ENCODE peak calls at places on chromosome 5, in five cellular contexts. U is GM03348, M is NCI-H1105 treated with DMSO at 0.1 percent for 48 hours, G is KBM-7, X is NCI-H1417. T is an unnamed sample.

GRCh38 chr5:616342-617039 is 4.4 kb downstream of the CEP72 start:
- DNase-seq in U (no peak), M (no peak), G (no peak), X (no peak), T (no peak)

GRCh38 chr5:132032156-132032555 is 20.7 kb upstream of the ACSL6 start:
- DNase-seq in U (no peak), M (no peak), G (no peak), X (no peak), T (no peak)

GRCh38 chr5:103511554-103511885 is 51.1 kb downstream of the NUDT12 start:
- DNase-seq in U (no peak), M (no peak), G (no peak), X (no peak), T (no peak)

GRCh38 chr5:116370886-116371285 is 203.7 kb downstream of the SEMA6A start:
- DNase-seq in U (peak), M (no peak), G (peak), X (no peak), T (no peak)

GRCh38 chr5:95564450-95564849 is 9.5 kb downstream of the ARSK start:
- DNase-seq in U (no peak), M (peak), G (no peak), X (no peak), T (no peak)

GRCh38 chr5:83375049-83375710 is 96.4 kb upstream of the VCAN start:
- DNase-seq in U (peak), M (no peak), G (no peak), X (no peak), T (no peak)

GRCh38 chr5:154143121-154143725 is 47.3 kb upstream of the GALNT10 start:
- DNase-seq in U (no peak), M (no peak), G (no peak), X (no peak), T (no peak)

GRCh38 chr5:97094579-97095317 is 47.7 kb downstream of the LIX1 start:
- DNase-seq in U (no peak), M (no peak), G (no peak), X (no peak), T (no peak)

GRCh38 chr5:72465601-72466563 is 41.3 kb downstream of the ZNF366 start:
- DNase-seq in U (peak), M (no peak), G (peak), X (no peak), T (no peak)

GRCh38 chr5:108430931-108431608 is 49.2 kb upstream of the FBXL17 start:
- DNase-seq in U (no peak), M (no peak), G (no peak), X (no peak), T (no peak)

GRCh38 chr5:1517838-1518237 is 5.9 kb downstream of the LPCAT1 start:
- DNase-seq in U (no peak), M (no peak), G (no peak), X (no peak), T (peak)

GRCh38 chr5:76927961-76928360 is 24.9 kb upstream of the CRHBP start:
- DNase-seq in U (no peak), M (no peak), G (no peak), X (no peak), T (no peak)

GRCh38 chr5:88544616-88545150 is 276.0 kb upstream of the TMEM161B start:
- DNase-seq in U (no peak), M (no peak), G (no peak), X (peak), T (no peak)

GRCh38 chr5:96699186-96699820 is 37.1 kb downstream of the CAST start:
- DNase-seq in U (peak), M (no peak), G (no peak), X (no peak), T (no peak)

GRCh38 chr5:74035521-74035937 is 409.5 kb downstream of the ARHGEF28 start:
- DNase-seq in U (peak), M (no peak), G (peak), X (peak), T (no peak)

T was measured in stomach.